ENCODE peak calls at places on chromosomes 6 and 20, in ten cellular contexts. S is MM.1S; Q is GM12865; E is stimulated activated naive B cell treated with anti-CD40 and anti-IgM and Interleukin-4, amounts not matched to agents 10 μg/mL and 1 μg/mL and 100 μg/mL, for 72 hours; P is brain pericyte; Y is OCI-LY7; Z is stimulated activated CD8-positive, alpha-beta memory T cell treated with anti-CD3 and anti-CD28 coated beads, Interleukin-2, amount 100 ng/mL, for 1 hour; R is RWPE1; O is A172; N is naive thymus-derived CD8-positive, alpha-beta T cell. M is an unnamed sample.

GRCh38 chr6:154522576-154522975 is 12.1 kb upstream of the CNKSR3 start:
- DNase-seq in S (no peak), Q (no peak), E (no peak), P (no peak), Y (no peak), Z (no peak), R (no peak), O (no peak), N (no peak), M (no peak)

GRCh38 chr6:10837997-10838793 is at the start of gene MAK:
- DNase-seq in S (peak; percentile 91), Q (peak; percentile 91), E (peak; percentile 92), P (peak; percentile 54), Y (peak; percentile 91), Z (peak; percentile 71), R (peak; percentile 97), O (peak; percentile 77), N (peak; percentile 84), M (peak; percentile 43)

GRCh38 chr6:84332139-84333034 is 104.9 kb upstream of the CEP162 start:
- DNase-seq in S (peak; percentile 10), Q (peak; percentile 18), E (no peak), P (no peak), Y (no peak), Z (no peak), R (no peak), O (no peak), N (no peak), M (no peak)

GRCh38 chr6:9711313-9711712 is 703.6 kb downstream of the TFAP2A start:
- DNase-seq in S (no peak), Q (no peak), E (no peak), P (no peak), Y (no peak), Z (no peak), R (no peak), O (no peak), N (no peak), M (no peak)

GRCh38 chr6:23524556-23524955 is 601.5 kb upstream of the NRSN1 start:
- DNase-seq in S (no peak), Q (no peak), E (no peak), P (no peak), Y (no peak), Z (no peak), R (no peak), O (no peak), N (no peak), M (no peak)

GRCh38 chr6:32972353-32973143 is 4.2 kb downstream of the BRD2 start:
- DNase-seq in S (peak; percentile 42), Q (peak; percentile 61), E (no peak), P (no peak), Y (peak; percentile 54), Z (peak; percentile 37), R (no peak), O (no peak), N (peak; percentile 49), M (no peak)

GRCh38 chr6:125073071-125073470 is 80.5 kb upstream of the TPD52L1 start:
- DNase-seq in S (no peak), Q (no peak), E (no peak), P (no peak), Y (no peak), Z (no peak), R (no peak), O (no peak), N (no peak), M (no peak)

GRCh38 chr6:11425431-11425871 is 112.1 kb upstream of the TMEM170B start:
- DNase-seq in S (no peak), Q (no peak), E (no peak), P (no peak), Y (no peak), Z (no peak), R (no peak), O (no peak), N (no peak), M (no peak)

GRCh38 chr6:43993881-43994523 is 133.2 kb downstream of the MRPL14 start:
- DNase-seq in S (no peak), Q (peak; percentile 12), E (no peak), P (no peak), Y (no peak), Z (no peak), R (no peak), O (no peak), N (no peak), M (no peak)

GRCh38 chr6:144284753-144285547 is at the start of gene UTRN:
- DNase-seq in S (peak; percentile 36), Q (peak; percentile 71), E (peak; percentile 22), P (no peak), Y (no peak), Z (no peak), R (peak; percentile 73), O (peak; percentile 62), N (peak; percentile 16), M (peak; percentile 55)

GRCh38 chr6:163367388-163368183 is 46.9 kb upstream of the QKI start:
- DNase-seq in S (no peak), Q (no peak), E (no peak), P (no peak), Y (no peak), Z (no peak), R (no peak), O (no peak), N (no peak), M (no peak)

GRCh38 chr6:104566411-104566810 is 293.3 kb downstream of the HACE1 start:
- DNase-seq in S (no peak), Q (no peak), E (no peak), P (peak; percentile 6), Y (no peak), Z (no peak), R (no peak), O (peak; percentile 34), N (no peak), M (no peak)

GRCh38 chr6:90537027-90537426 is 49.8 kb downstream of the MAP3K7 start:
- DNase-seq in S (no peak), Q (no peak), E (no peak), P (no peak), Y (no peak), Z (no peak), R (no peak), O (no peak), N (no peak), M (no peak)

GRCh38 chr6:158819213-158819976 is at the start of gene EZR:
- DNase-seq in S (peak; percentile 74), Q (peak; percentile 96), E (peak; percentile 81), P (no peak), Y (peak; percentile 95), Z (peak; percentile 79), R (peak; percentile 82), O (peak; percentile 47), N (peak; percentile 88), M (no peak)

GRCh38 chr6:145175470-145175869 is 559.9 kb downstream of the EPM2A start:
- DNase-seq in S (no peak), Q (no peak), E (no peak), P (no peak), Y (no peak), Z (no peak), R (no peak), O (no peak), N (no peak), M (no peak)

GRCh38 chr6:112318505-112318904 is 28.6 kb upstream of the RFPL4B start:
- DNase-seq in S (no peak), Q (no peak), E (no peak), P (no peak), Y (no peak), Z (no peak), R (no peak), O (no peak), N (no peak), M (no peak)

GRCh38 chr20:32354592-32355416 is 3.3 kb upstream of the ASXL1 start:
- DNase-seq in S (no peak), Q (peak; percentile 80), E (peak; percentile 37), P (no peak), Y (no peak), Z (no peak), R (no peak), O (peak; percentile 93), N (no peak), M (no peak)

GRCh38 chr6:46279874-46280273 is 109.1 kb upstream of the ENPP5 start:
- DNase-seq in S (no peak), Q (no peak), E (no peak), P (no peak), Y (no peak), Z (no peak), R (no peak), O (no peak), N (no peak), M (no peak)

GRCh38 chr20:10902174-10902573 is 228.4 kb upstream of the JAG1 start:
- DNase-seq in S (no peak), Q (no peak), E (no peak), P (no peak), Y (no peak), Z (no peak), R (no peak), O (no peak), N (no peak), M (no peak)

GRCh38 chr6:3867616-3868502 is 18.7 kb downstream of the FAM50B start:
- DNase-seq in S (no peak), Q (no peak), E (no peak), P (no peak), Y (no peak), Z (no peak), R (no peak), O (no peak), N (no peak), M (no peak)

M was measured in smooth muscle cell of the brain vasculature.